ENCODE peak calls at places on chromosome 12, in five cellular contexts. B is ACHN, T is fibroblast of lung, P is fibroblast of pulmonary artery, N is choroid plexus epithelial cell. J is an unnamed sample.

GRCh38 chr12:114657597-114657920 is 26.4 kb downstream of the TBX3 start:
- DNase-seq in T (no peak), P (no peak), N (no peak), B (no peak), J (no peak)

GRCh38 chr12:132278421-132279183 is 50.8 kb downstream of the GALNT9 start:
- DNase-seq in T (no peak), B (no peak), N (no peak), P (no peak), J (no peak)

GRCh38 chr12:93766802-93767523 is 89.8 kb downstream of the CRADD start:
- DNase-seq in P (peak; percentile 85), N (peak; percentile 90), T (peak; percentile 60), B (peak; percentile 59), J (peak; percentile 68)

GRCh38 chr12:14239350-14239934 is 126.0 kb upstream of the ATF7IP start:
- DNase-seq in B (no peak), N (peak; percentile 37), P (peak; percentile 71), T (peak; percentile 60), J (no peak)

GRCh38 chr12:20028033-20028432 is 340.3 kb upstream of the PDE3A start:
- DNase-seq in T (no peak), N (no peak), B (no peak), P (no peak), J (peak; percentile 39)

GRCh38 chr12:131108171-131108955 is 154.7 kb downstream of the ADGRD1 start:
- DNase-seq in T (no peak), P (no peak), B (no peak), N (no peak), J (no peak)

GRCh38 chr12:103956515-103957027 is 9.1 kb upstream of the TDG start:
- DNase-seq in B (no peak), P (no peak), N (no peak), T (no peak), J (no peak)

GRCh38 chr12:71125949-71126348 is 31.9 kb downstream of the TSPAN8 start:
- DNase-seq in N (no peak), B (no peak), P (no peak), T (no peak), J (no peak)

GRCh38 chr12:1838994-1839365 is 18.6 kb downstream of the LRTM2 start:
- DNase-seq in B (no peak), N (no peak), T (no peak), P (no peak), J (no peak)

GRCh38 chr12:93894391-93895095 is 217.4 kb downstream of the CRADD start:
- DNase-seq in B (no peak), P (peak; percentile 83), T (peak; percentile 86), N (peak; percentile 70), J (no peak)

GRCh38 chr12:89211456-89211855 is 140.8 kb downstream of the DUSP6 start:
- DNase-seq in B (no peak), T (peak; percentile 58), P (no peak), N (peak; percentile 24), J (no peak)

GRCh38 chr12:82708507-82708906 is 21.8 kb downstream of the TMTC2 start:
- DNase-seq in P (peak; percentile 41), N (peak; percentile 30), T (no peak), B (no peak), J (no peak)

GRCh38 chr12:75725505-75726120 is 214.2 kb upstream of the KRR1 start:
- DNase-seq in N (peak; percentile 81), P (peak; percentile 60), B (peak; percentile 90), T (peak; percentile 77), J (peak; percentile 54)

GRCh38 chr12:132673288-132674179 is 13.6 kb downstream of the POLE start:
- DNase-seq in P (no peak), N (no peak), T (no peak), B (no peak), J (no peak)

GRCh38 chr12:118840399-118840798 is 140.9 kb upstream of the SRRM4 start:
- DNase-seq in T (no peak), P (no peak), B (peak; percentile 23), N (no peak), J (no peak)

GRCh38 chr12:84038241-84038640 is 874.4 kb downstream of the SLC6A15 start:
- DNase-seq in P (no peak), N (no peak), B (no peak), T (peak; percentile 0), J (no peak)

GRCh38 chr12:100661300-100661951 is 87.9 kb downstream of the GAS2L3 start:
- DNase-seq in N (peak; percentile 69), T (peak; percentile 64), P (peak; percentile 60), B (peak; percentile 22), J (peak; percentile 3)

GRCh38 chr12:42921741-42922511 is 332.4 kb upstream of the PRICKLE1 start:
- DNase-seq in T (peak; percentile 84), B (no peak), N (peak; percentile 17), P (no peak), J (peak; percentile 40)

GRCh38 chr12:1582709-1583050 is 11.7 kb downstream of the FBXL14 start:
- DNase-seq in N (no peak), B (no peak), T (no peak), P (no peak), J (no peak)

J was measured in endothelial cell of umbilical vein.